ENCODE peak calls at places on chromosomes 5 and 9, in six cellular contexts. B is spleen, T is fibroblast of mammary gland, W is NB4, N is mammary epithelial cell, U is RWPE1. O is an unnamed sample.

GRCh38 chr5:5025774-5026406 is 114.2 kb upstream of the ADAMTS16 start:
- DNase-seq in B (no peak), T (peak), W (peak), U (no peak), N (no peak), O (no peak)

GRCh38 chr5:72063219-72063819 is 44.0 kb upstream of the MAP1B start:
- DNase-seq in B (no peak), U (peak), N (peak), W (peak), T (peak), O (peak)

GRCh38 chr5:139808481-139809330 is 13.1 kb downstream of the PSD2 start:
- DNase-seq in T (peak), B (peak), W (peak), N (no peak), U (peak), O (peak)

GRCh38 chr9:134688661-134689319 is 47.2 kb downstream of the COL5A1 start:
- DNase-seq in U (no peak), B (peak), W (no peak), T (no peak), N (no peak), O (no peak)

GRCh38 chr9:110528645-110529044 is 50.9 kb downstream of the SVEP1 start:
- DNase-seq in B (no peak), N (no peak), U (no peak), T (no peak), W (no peak), O (no peak)

GRCh38 chr9:121885345-121885901 is 207.7 kb downstream of the TTLL11 start:
- DNase-seq in W (no peak), U (no peak), B (no peak), N (no peak), T (peak), O (no peak)

GRCh38 chr5:140240987-140241706 is 61.8 kb downstream of the PFDN1 start:
- DNase-seq in N (peak), T (peak), U (peak), B (no peak), W (no peak), O (peak)

GRCh38 chr5:14870347-14871083 is 1.1 kb downstream of the ANKH start:
- DNase-seq in N (no peak), T (no peak), W (peak), B (peak), U (no peak), O (peak)

GRCh38 chr5:151098185-151098813 is 17.5 kb upstream of the TNIP1 start:
- DNase-seq in T (no peak), N (no peak), B (no peak), U (no peak), W (no peak), O (no peak)

GRCh38 chr5:65113766-65114165 is 345.0 kb downstream of the CWC27 start:
- DNase-seq in W (no peak), N (no peak), B (no peak), U (no peak), T (no peak), O (no peak)

GRCh38 chr5:104170906-104171305 is 608.3 kb upstream of the NUDT12 start:
- DNase-seq in W (no peak), N (no peak), U (no peak), T (peak), B (no peak), O (no peak)

GRCh38 chr9:7841831-7842230 is 42.3 kb upstream of the DMAC1 start:
- DNase-seq in W (no peak), T (no peak), B (no peak), U (no peak), N (no peak), O (no peak)

GRCh38 chr5:62977641-62978040 is 399.0 kb downstream of the LRRC70 start:
- DNase-seq in B (no peak), U (no peak), W (no peak), N (no peak), T (no peak), O (no peak)

GRCh38 chr5:139383275-139383992 is at the start of gene SLC23A1:
- DNase-seq in B (peak), U (no peak), W (peak), T (no peak), N (no peak), O (peak)

GRCh38 chr5:172837640-172838039 is 3.6 kb downstream of the ERGIC1 start:
- DNase-seq in U (no peak), N (no peak), B (peak), W (no peak), T (no peak), O (peak)

GRCh38 chr5:115875447-115875846 is 33.7 kb downstream of the AP3S1 start:
- DNase-seq in T (peak), N (no peak), W (no peak), B (no peak), U (no peak), O (no peak)

GRCh38 chr5:91885291-91886265 is 502.5 kb upstream of the ARRDC3 start:
- DNase-seq in U (no peak), N (no peak), B (no peak), T (no peak), W (no peak), O (peak)

GRCh38 chr5:147483961-147484707 is 25.7 kb downstream of the DPYSL3 start:
- DNase-seq in N (peak), W (no peak), T (peak), U (peak), B (peak), O (no peak)

GRCh38 chr9:106930477-106930876 is 67.5 kb downstream of the ZNF462 start:
- DNase-seq in W (no peak), U (no peak), N (no peak), B (no peak), T (no peak), O (no peak)

GRCh38 chr5:149837680-149838269 is 106.8 kb downstream of the PDE6A start:
- DNase-seq in T (peak), W (peak), N (peak), U (peak), B (peak), O (peak)

GRCh38 chr5:152606739-152607138 is 201.7 kb upstream of the NMUR2 start:
- DNase-seq in N (no peak), T (no peak), U (no peak), B (no peak), W (no peak), O (no peak)

GRCh38 chr5:107381189-107381856 is 289.4 kb downstream of the EFNA5 start:
- DNase-seq in W (no peak), U (peak), B (no peak), N (peak), T (peak), O (no peak)

GRCh38 chr5:139746691-139747582 is 48.7 kb upstream of the PSD2 start:
- DNase-seq in U (no peak), W (peak), T (peak), N (no peak), B (peak), O (no peak)

GRCh38 chr9:6931913-6932312 is 174.1 kb downstream of the KDM4C start:
- DNase-seq in W (peak), U (peak), N (peak), T (peak), B (no peak), O (no peak)

GRCh38 chr5:24162343-24162742 is 482.4 kb downstream of the CDH10 start:
- DNase-seq in B (no peak), T (no peak), U (peak), W (no peak), N (peak), O (no peak)

GRCh38 chr9:99373912-99374311 is 151.8 kb downstream of the SEC61B start:
- DNase-seq in B (no peak), U (no peak), N (no peak), W (no peak), T (no peak), O (no peak)

GRCh38 chr5:90201923-90202322 is 207.6 kb downstream of the CETN3 start:
- DNase-seq in B (no peak), W (no peak), T (peak), N (peak), U (peak), O (peak)

GRCh38 chr5:148224131-148224742 is 14.1 kb upstream of the MARCOL start:
- DNase-seq in N (peak), U (peak), B (no peak), T (peak), W (no peak), O (no peak)

GRCh38 chr5:121031487-121031886 is 567.4 kb downstream of the PRR16 start:
- DNase-seq in B (no peak), N (no peak), U (no peak), W (no peak), T (peak), O (no peak)

GRCh38 chr5:111461934-111462333 is 50.4 kb downstream of the STARD4 start:
- DNase-seq in U (no peak), T (no peak), B (no peak), N (no peak), W (no peak), O (no peak)

GRCh38 chr5:111463304-111463703 is 49.0 kb downstream of the STARD4 start:
- DNase-seq in T (no peak), B (no peak), U (no peak), N (no peak), W (no peak), O (no peak)

DNA sequence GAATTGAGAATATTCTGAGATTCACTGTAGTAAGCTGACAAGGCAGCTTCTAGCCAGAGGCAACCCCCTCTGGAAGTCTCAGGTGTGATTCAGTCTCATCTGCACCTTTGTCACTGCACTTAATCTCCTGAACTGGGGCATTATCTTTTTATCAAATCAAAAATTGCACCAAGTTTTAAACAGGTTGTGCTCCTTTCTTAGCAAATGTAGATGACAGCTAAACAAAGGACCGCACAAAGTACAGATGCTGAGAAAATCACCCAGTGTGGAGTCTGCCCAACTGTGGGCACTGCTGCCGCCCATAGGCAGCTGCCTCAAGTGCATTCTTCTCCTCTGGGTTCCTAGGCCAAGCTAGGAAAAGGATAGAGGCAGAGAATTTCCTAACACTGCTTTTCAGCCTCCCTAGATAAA is 51.1 kb downstream of the STARD4 start:
- DNase-seq in N (peak), T (peak), U (peak), W (no peak), B (no peak), O (no peak)
- TF ChIP-seq CTCF in N (peak), T (peak), U (peak), W (no peak), B (no peak), O (no peak)

GRCh38 chr5:56350030-56350594 is 117.0 kb upstream of the ANKRD55 start:
- DNase-seq in W (peak), U (no peak), N (no peak), B (no peak), T (no peak), O (no peak)
- TF ChIP-seq CTCF in W (no peak), U (no peak), N (no peak), B (no peak), T (no peak), O (no peak)

GRCh38 chr9:95907794-95908193 is 32.3 kb downstream of the ERCC6L2 start:
- DNase-seq in W (peak), T (peak), U (no peak), B (no peak), N (no peak), O (no peak)
- TF ChIP-seq CTCF in W (peak), T (peak), U (peak), B (peak), N (no peak), O (no peak)

DNA sequence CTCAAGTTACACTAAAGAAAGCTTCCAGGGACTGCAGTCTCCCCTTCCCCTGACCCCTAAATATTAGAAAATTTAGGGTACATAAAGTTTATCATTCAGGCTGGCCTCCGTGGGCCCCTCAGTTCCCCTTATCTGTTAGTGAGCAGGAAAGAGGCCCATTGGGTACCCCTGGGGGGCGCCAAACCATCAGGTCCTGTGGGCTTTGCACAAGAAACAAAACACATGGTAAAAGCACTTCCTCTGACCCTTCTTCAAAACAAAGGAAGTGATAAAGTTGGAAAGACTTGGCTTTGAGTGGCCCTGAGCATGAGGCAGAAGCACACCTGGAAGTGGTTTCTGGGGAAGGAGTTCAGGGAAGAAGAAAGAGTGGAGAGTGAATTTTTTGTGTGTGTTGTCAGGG is 213.0 kb downstream of the SMARCA2 start:
- DNase-seq in N (no peak), U (no peak), W (peak), B (no peak), T (peak), O (peak)
- TF ChIP-seq CTCF in N (peak), U (no peak), W (peak), B (no peak), T (peak), O (no peak)